ENCODE peak calls at places on chromosome 7, in five cellular contexts. P is lower leg skin, U is fibroblast of mammary gland, C is GM23248, X is MM.1S. B is an unnamed sample.

GRCh38 chr7:105876964-105877601 is 684 bp upstream of the ATXN7L1 start:
- DNase-seq in X (no peak), P (peak), U (peak), C (peak), B (peak)

GRCh38 chr7:25897261-25897782 is 254.7 kb upstream of the NFE2L3 start:
- DNase-seq in U (peak), C (peak), X (no peak), P (no peak), B (no peak)

GRCh38 chr7:24378871-24379608 is 95.0 kb downstream of the NPY start:
- DNase-seq in U (peak), X (no peak), P (no peak), C (peak), B (no peak)

GRCh38 chr7:55258631-55259030 is 106.5 kb upstream of the LANCL2 start:
- DNase-seq in U (no peak), X (no peak), C (no peak), P (no peak), B (no peak)

GRCh38 chr7:55502209-55502608 is 70.1 kb downstream of the VOPP1 start:
- DNase-seq in P (no peak), U (no peak), X (no peak), C (no peak), B (no peak)

GRCh38 chr7:69635572-69636190 is 37.4 kb downstream of the AUTS2 start:
- DNase-seq in P (no peak), X (no peak), C (peak), U (peak), B (no peak)

GRCh38 chr7:140304071-140304799 is 94.1 kb downstream of the SLC37A3 start:
- DNase-seq in P (no peak), C (peak), U (peak), X (peak), B (no peak)

GRCh38 chr7:105448181-105448580 is 59.5 kb upstream of the SRPK2 start:
- DNase-seq in P (no peak), U (no peak), X (no peak), C (no peak), B (no peak)

GRCh38 chr7:79770053-79770452 is 316.6 kb upstream of the MAGI2 start:
- DNase-seq in U (no peak), P (no peak), C (no peak), X (no peak), B (no peak)

GRCh38 chr7:8143151-8143874 is 118.7 kb downstream of the ICA1 start:
- DNase-seq in U (peak), P (no peak), X (no peak), C (no peak), B (peak)

GRCh38 chr7:31488562-31489203 is 25.2 kb upstream of the ITPRID1 start:
- DNase-seq in U (peak), X (peak), C (peak), P (no peak), B (no peak)

GRCh38 chr7:152893801-152894294 is 134.3 kb downstream of the ACTR3B start:
- DNase-seq in X (no peak), C (no peak), U (no peak), P (no peak), B (no peak)

GRCh38 chr7:55148571-55148970 is 129.8 kb downstream of the EGFR start:
- DNase-seq in C (no peak), U (no peak), X (no peak), P (no peak), B (no peak)

GRCh38 chr7:148704966-148705365 is 6.3 kb downstream of the CUL1 start:
- DNase-seq in X (no peak), C (no peak), U (no peak), P (no peak), B (no peak)

GRCh38 chr7:157817433-157817832 is 480.6 kb downstream of the DNAJB6 start:
- DNase-seq in U (no peak), P (no peak), X (no peak), C (no peak), B (no peak)

GRCh38 chr7:101099969-101100781 is 14.9 kb downstream of the TRIM56 start:
- DNase-seq in C (peak), U (peak), P (peak), X (peak), B (peak)

GRCh38 chr7:138004936-138005335 is 3.0 kb upstream of the CREB3L2 start:
- DNase-seq in P (no peak), X (no peak), U (no peak), C (no peak), B (no peak)

GRCh38 chr7:23020742-23021401 is 6.9 kb upstream of the HYCC1 start:
- DNase-seq in P (no peak), X (no peak), C (peak), U (peak), B (peak)

GRCh38 chr7:77456711-77457110 is 40.6 kb upstream of the GSAP start:
- DNase-seq in X (no peak), U (peak), C (no peak), P (no peak), B (no peak)

GRCh38 chr7:38318803-38319416 is 45.5 kb upstream of the TARP start:
- DNase-seq in X (peak), P (no peak), U (peak), C (peak), B (no peak)

GRCh38 chr7:12839508-12840153 is 152.2 kb downstream of the ARL4A start:
- DNase-seq in C (no peak), X (no peak), P (no peak), U (no peak), B (no peak)

GRCh38 chr7:44385384-44386138 is 60.2 kb upstream of the CAMK2B start:
- DNase-seq in P (peak), X (no peak), C (no peak), U (no peak), B (no peak)

GRCh38 chr7:130972201-130972600 is 238.2 kb upstream of the KLF14 start:
- DNase-seq in C (no peak), P (no peak), U (no peak), X (no peak), B (no peak)

GRCh38 chr7:47449810-47450586 is 131.9 kb downstream of the TNS3 start:
- DNase-seq in C (peak), U (peak), P (no peak), X (no peak), B (no peak)

GRCh38 chr7:2245883-2246679 is 4.1 kb downstream of the NUDT1 start:
- DNase-seq in U (no peak), C (no peak), X (no peak), P (no peak), B (no peak)

GRCh38 chr7:115070311-115070710 is 148.4 kb downstream of the MDFIC start:
- DNase-seq in X (no peak), C (no peak), U (no peak), P (no peak), B (no peak)

GRCh38 chr7:27073066-27073465 is 22.7 kb downstream of the HOXA1 start:
- DNase-seq in X (no peak), C (no peak), P (no peak), U (no peak), B (no peak)

GRCh38 chr7:108197371-108198091 is 67.4 kb upstream of the LAMB4 start:
- DNase-seq in P (no peak), U (peak), X (no peak), C (no peak), B (no peak)

GRCh38 chr7:106064836-106065559 is 47.1 kb downstream of the SYPL1 start:
- DNase-seq in P (peak), C (peak), U (peak), X (no peak), B (peak)

GRCh38 chr7:100430450-100431285 is 1.0 kb downstream of the MEPCE start:
- DNase-seq in X (no peak), P (no peak), C (peak), U (peak), B (no peak)

GRCh38 chr7:15130666-15131541 is 228.4 kb upstream of the DGKB start:
- DNase-seq in X (no peak), U (peak), P (no peak), C (peak), B (no peak)

GRCh38 chr7:77888998-77889397 is 90.4 kb downstream of the PHTF2 start:
- DNase-seq in P (no peak), U (no peak), C (no peak), X (no peak), B (no peak)

GRCh38 chr7:69434350-69434749 is 163.9 kb upstream of the AUTS2 start:
- DNase-seq in P (no peak), U (peak), C (peak), X (no peak), B (no peak)

GRCh38 chr7:97499204-97499603 is 232.7 kb upstream of the TAC1 start:
- DNase-seq in C (peak), X (peak), P (no peak), U (peak), B (no peak)

DNA sequence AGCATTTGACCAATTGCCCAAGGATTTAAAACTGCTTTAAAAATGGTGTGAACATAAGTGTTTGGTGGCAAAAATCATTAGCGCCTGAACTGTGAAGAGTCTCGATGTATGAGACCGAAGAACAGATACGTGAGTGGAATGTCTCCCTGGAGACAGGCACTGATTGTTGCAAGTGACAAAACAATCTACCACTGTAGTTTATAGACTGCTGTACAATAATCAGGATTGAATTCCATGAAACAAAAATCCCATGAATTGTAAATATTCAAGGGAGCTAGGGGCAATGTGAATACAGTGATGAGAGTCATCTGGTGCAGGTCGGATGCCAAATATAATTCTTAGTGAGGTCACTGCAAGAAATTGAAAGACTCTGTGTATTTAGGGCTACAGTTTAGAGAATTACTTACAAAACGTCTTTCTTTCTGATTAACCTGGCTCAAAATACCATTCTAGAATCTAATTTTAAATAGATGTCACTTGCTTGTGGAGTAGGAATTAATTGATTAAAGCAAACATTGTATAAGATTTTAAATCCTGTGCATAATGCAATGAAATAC is 594.4 kb upstream of the VSTM2A start:
- DNase-seq in X (no peak), P (no peak), C (no peak), U (no peak), B (no peak)
- H3K4me3 ChIP-seq in X (no peak), P (no peak), C (no peak), U (no peak), B (no peak)

GRCh38 chr7:151016942-151017341 is 7.4 kb downstream of the ATG9B start:
- DNase-seq in X (no peak), U (no peak), P (no peak), C (no peak), B (no peak)

GRCh38 chr7:151016505-151016904 is 7.8 kb downstream of the ATG9B start:
- DNase-seq in U (no peak), P (no peak), X (no peak), C (no peak), B (no peak)

GRCh38 chr7:151017953-151018420 is 6.3 kb downstream of the ATG9B start:
- DNase-seq in C (peak), U (peak), P (no peak), X (peak), B (peak)

GRCh38 chr7:151018421-151019129 is 5.7 kb downstream of the ATG9B start:
- DNase-seq in X (no peak), U (no peak), P (no peak), C (peak), B (no peak)

GRCh38 chr7:151017370-151017952 is 6.8 kb downstream of the ATG9B start:
- DNase-seq in P (no peak), C (no peak), U (no peak), X (no peak), B (no peak)
- H3K4me3 ChIP-seq in P (no peak), C (no peak), U (no peak), X (peak), B (no peak)

GRCh38 chr7:37259381-37259821 is 189.3 kb downstream of the ELMO1 start:
- DNase-seq in P (no peak), X (no peak), U (no peak), C (peak), B (no peak)
- H3K4me3 ChIP-seq in P (no peak), X (no peak), U (no peak), C (no peak), B (no peak)

GRCh38 chr7:129780257-129781127 is 169.0 kb downstream of the NRF1 start:
- DNase-seq in U (no peak), X (peak), C (peak), P (peak), B (peak)
- H3K4me3 ChIP-seq in U (no peak), X (peak), C (no peak), P (peak), B (peak)

GRCh38 chr7:155807805-155808550 is 4.3 kb downstream of the SHH start:
- DNase-seq in P (no peak), C (no peak), U (no peak), X (no peak), B (no peak)

GRCh38 chr7:155805826-155806095 is 6.5 kb downstream of the SHH start:
- DNase-seq in C (no peak), U (no peak), X (no peak), P (no peak), B (no peak)

GRCh38 chr7:155807013-155807804 is 5.1 kb downstream of the SHH start:
- DNase-seq in U (no peak), P (no peak), C (no peak), X (no peak), B (no peak)

GRCh38 chr7:155804897-155805825 is 7.1 kb downstream of the SHH start:
- DNase-seq in X (peak), P (no peak), U (peak), C (peak), B (no peak)

GRCh38 chr7:155806096-155806871 is 6.0 kb downstream of the SHH start:
- DNase-seq in U (no peak), X (no peak), P (no peak), C (peak), B (no peak)
- H3K4me3 ChIP-seq in U (no peak), X (peak), P (no peak), C (peak), B (peak)

GRCh38 chr7:34155225-34155908 is 250.0 kb downstream of the BMPER start:
- DNase-seq in P (peak), X (no peak), C (peak), U (peak), B (peak)
- H3K4me3 ChIP-seq in P (no peak), X (no peak), C (no peak), U (no peak), B (no peak)

GRCh38 chr7:116503835-116504234 is 4.3 kb downstream of the CAV2 start:
- DNase-seq in X (no peak), P (no peak), U (no peak), C (no peak), B (no peak)

GRCh38 chr7:116500071-116500853 is 724 bp downstream of the CAV2 start:
- DNase-seq in P (peak), U (peak), X (peak), C (peak), B (peak)

GRCh38 chr7:116501425-116502167 is 2.1 kb downstream of the CAV2 start:
- DNase-seq in U (peak), X (peak), P (no peak), C (peak), B (no peak)

GRCh38 chr7:116505278-116505677 is 5.7 kb downstream of the CAV2 start:
- DNase-seq in X (no peak), U (no peak), C (no peak), P (no peak), B (no peak)

GRCh38 chr7:116502201-116503096 is 2.9 kb downstream of the CAV2 start:
- DNase-seq in X (no peak), P (no peak), U (no peak), C (no peak), B (no peak)
- H3K4me3 ChIP-seq in X (peak), P (no peak), U (peak), C (peak), B (peak)

DNA sequence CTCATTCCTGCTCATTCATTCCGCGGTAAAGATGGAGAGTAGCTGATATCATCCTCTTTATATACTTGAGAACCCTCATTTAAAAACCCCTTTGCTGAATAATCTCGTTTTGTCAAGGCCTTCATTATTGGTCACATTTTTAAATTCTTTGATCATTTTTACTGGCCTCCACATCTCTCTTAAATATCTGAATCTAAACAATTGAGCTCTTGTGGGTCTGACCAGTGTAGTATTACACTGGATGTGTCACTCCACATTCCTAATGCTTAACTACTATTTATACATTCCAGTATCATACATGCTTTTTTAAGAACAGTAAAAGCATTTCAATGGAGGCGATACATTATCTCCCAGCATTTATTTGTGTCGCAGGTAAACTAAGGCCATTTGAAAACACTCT is 12.6 kb upstream of the PRPS1L1 start:
- DNase-seq in X (no peak), P (no peak), C (peak), U (peak), B (no peak)
- H3K4me3 ChIP-seq in X (no peak), P (no peak), C (no peak), U (no peak), B (no peak)

B was measured in psoas muscle.